ENCODE peak calls at places on chromosomes 7 and 10, in five cellular contexts. T is head of caudate nucleus; Z is activated CD8-positive, alpha-beta memory T cell treated with anti-CD3 and anti-CD28 coated beads, Interleukin-2, amount 50 U/mL, for 48 hours; X is left lung; N is activated T-cell treated with anti-CD3 and anti-CD28 coated beads for 1 hour. J is an unnamed sample.

GRCh38 chr7:92226981-92227380 is 18.7 kb downstream of the KRIT1 start:
- DNase-seq in Z (no peak), X (no peak), N (no peak), T (no peak), J (no peak)

GRCh38 chr10:3720228-3721019 is 64.6 kb downstream of the KLF6 start:
- DNase-seq in T (peak), N (no peak), X (no peak), Z (no peak), J (no peak)

GRCh38 chr7:148303295-148304013 is 287.1 kb upstream of the C7orf33 start:
- DNase-seq in X (no peak), Z (no peak), T (no peak), N (no peak), J (no peak)

GRCh38 chr10:12717981-12718707 is 283.4 kb downstream of the CCDC3 start:
- DNase-seq in N (no peak), Z (peak), X (no peak), T (no peak), J (no peak)

GRCh38 chr7:78437118-78437517 is 638.5 kb downstream of the PHTF2 start:
- DNase-seq in X (no peak), Z (no peak), N (no peak), T (no peak), J (no peak)

GRCh38 chr10:63582686-63583085 is 61.5 kb downstream of the REEP3 start:
- DNase-seq in Z (no peak), X (no peak), T (no peak), N (no peak), J (no peak)

GRCh38 chr7:42292991-42293521 is 56.0 kb upstream of the GLI3 start:
- DNase-seq in T (no peak), N (no peak), Z (no peak), X (no peak), J (no peak)

GRCh38 chr7:111108526-111108925 is 17.6 kb downstream of the LRRN3 start:
- DNase-seq in X (no peak), Z (no peak), T (no peak), N (no peak), J (no peak)

GRCh38 chr10:43689618-43689954 is 40.9 kb upstream of the ZNF32 start:
- DNase-seq in Z (peak), T (peak), N (peak), X (peak), J (no peak)

GRCh38 chr7:11332186-11332864 is 358.7 kb downstream of the PHF14 start:
- DNase-seq in Z (no peak), N (no peak), X (no peak), T (no peak), J (no peak)

GRCh38 chr10:30103595-30104310 is 44.4 kb upstream of the JCAD start:
- DNase-seq in X (no peak), N (no peak), T (no peak), Z (no peak), J (no peak)

GRCh38 chr7:4189151-4189570 is 492.9 kb upstream of the FOXK1 start:
- DNase-seq in N (no peak), X (peak), Z (no peak), T (peak), J (no peak)

GRCh38 chr10:43055991-43056567 is 20.8 kb upstream of the RET start:
- DNase-seq in Z (no peak), N (no peak), T (no peak), X (peak), J (no peak)

GRCh38 chr10:48748573-48748972 is 63.9 kb downstream of the WDFY4 start:
- DNase-seq in Z (no peak), N (no peak), T (no peak), X (no peak), J (no peak)